ENCODE peak calls at places on chromosomes 6 and 20, in five cellular contexts. V is PC-3, R is PC-9, A is HCT116, Q is hepatocyte. F is an unnamed sample.

GRCh38 chr6:150238294-150238693 is 95.5 kb downstream of the PPP1R14C start:
- DNase-seq in V (peak; percentile 24), R (no peak), A (no peak), Q (no peak), F (no peak)

GRCh38 chr6:151317206-151317994 is 74.0 kb downstream of the ZBTB2 start:
- DNase-seq in V (peak; percentile 62), R (no peak), A (no peak), Q (peak; percentile 13), F (no peak)

GRCh38 chr6:154257074-154257473 is 99.5 kb downstream of the IPCEF1 start:
- DNase-seq in V (no peak), R (no peak), A (no peak), Q (no peak), F (no peak)

GRCh38 chr6:125377621-125378020 is 75.9 kb upstream of the HDDC2 start:
- DNase-seq in V (no peak), R (no peak), A (no peak), Q (peak; percentile 46), F (no peak)

GRCh38 chr20:8547968-8548588 is 416.0 kb downstream of the PLCB1 start:
- DNase-seq in V (no peak), R (no peak), A (no peak), Q (no peak), F (no peak)

GRCh38 chr6:83546636-83547035 is 34.3 kb downstream of the PRSS35 start:
- DNase-seq in V (peak; percentile 36), R (peak; percentile 3), A (no peak), Q (peak; percentile 9), F (no peak)

GRCh38 chr6:119541132-119541905 is 191.8 kb upstream of the MAN1A1 start:
- DNase-seq in V (peak; percentile 91), R (no peak), A (peak; percentile 88), Q (peak; percentile 58), F (no peak)

GRCh38 chr6:7673063-7673536 is 52.8 kb upstream of the BMP6 start:
- DNase-seq in V (peak; percentile 87), R (peak; percentile 83), A (peak; percentile 50), Q (peak; percentile 27), F (no peak)

GRCh38 chr20:24587384-24588046 is 118.1 kb downstream of the SYNDIG1 start:
- DNase-seq in V (no peak), R (no peak), A (no peak), Q (no peak), F (no peak)

GRCh38 chr20:50313223-50313820 is 122.7 kb downstream of the CEBPB start:
- DNase-seq in V (peak; percentile 75), R (no peak), A (no peak), Q (no peak), F (no peak)

GRCh38 chr6:40395066-40395697 is 192.0 kb downstream of the LRFN2 start:
- DNase-seq in V (peak; percentile 4), R (no peak), A (no peak), Q (no peak), F (no peak)

GRCh38 chr20:19396466-19397081 is 184.1 kb downstream of the SLC24A3 start:
- DNase-seq in V (no peak), R (no peak), A (no peak), Q (no peak), F (no peak)

GRCh38 chr6:93419304-93420162 is at the start of gene EPHA7:
- DNase-seq in V (peak; percentile 93), R (peak; percentile 96), A (no peak), Q (peak; percentile 97), F (no peak)

GRCh38 chr6:43455034-43455747 is at the start of gene DLK2:
- DNase-seq in V (no peak), R (peak; percentile 33), A (no peak), Q (peak; percentile 39), F (no peak)

GRCh38 chr20:19588731-19589130 is 169.3 kb upstream of the RIN2 start:
- DNase-seq in V (peak; percentile 32), R (no peak), A (no peak), Q (peak; percentile 16), F (no peak)

GRCh38 chr6:21885532-21886089 is 292.1 kb downstream of the SOX4 start:
- DNase-seq in V (peak; percentile 20), R (no peak), A (no peak), Q (peak; percentile 70), F (no peak)

GRCh38 chr6:20302702-20303251 is 90.5 kb upstream of the MBOAT1 start:
- DNase-seq in V (peak; percentile 20), R (no peak), A (no peak), Q (no peak), F (no peak)

GRCh38 chr6:16146527-16146955 is 17.7 kb downstream of the MYLIP start:
- DNase-seq in V (no peak), R (no peak), A (no peak), Q (no peak), F (no peak)

GRCh38 chr6:41585605-41586004 is 39.4 kb downstream of the FOXP4 start:
- DNase-seq in V (no peak), R (no peak), A (no peak), Q (no peak), F (no peak)

GRCh38 chr20:24475356-24475755 is 5.9 kb downstream of the SYNDIG1 start:
- DNase-seq in V (no peak), R (no peak), A (no peak), Q (no peak), F (no peak)

GRCh38 chr6:156379946-156380707 is 397.1 kb upstream of the ARID1B start:
- DNase-seq in V (peak; percentile 49), R (no peak), A (peak; percentile 10), Q (peak; percentile 57), F (no peak)

GRCh38 chr20:44756011-44756688 is 10.5 kb downstream of the KCNK15 start:
- DNase-seq in V (no peak), R (no peak), A (no peak), Q (no peak), F (no peak)

GRCh38 chr20:38659613-38659880 is 57.9 kb downstream of the ARHGAP40 start:
- DNase-seq in V (no peak), R (no peak), A (no peak), Q (no peak), F (no peak)

DNA sequence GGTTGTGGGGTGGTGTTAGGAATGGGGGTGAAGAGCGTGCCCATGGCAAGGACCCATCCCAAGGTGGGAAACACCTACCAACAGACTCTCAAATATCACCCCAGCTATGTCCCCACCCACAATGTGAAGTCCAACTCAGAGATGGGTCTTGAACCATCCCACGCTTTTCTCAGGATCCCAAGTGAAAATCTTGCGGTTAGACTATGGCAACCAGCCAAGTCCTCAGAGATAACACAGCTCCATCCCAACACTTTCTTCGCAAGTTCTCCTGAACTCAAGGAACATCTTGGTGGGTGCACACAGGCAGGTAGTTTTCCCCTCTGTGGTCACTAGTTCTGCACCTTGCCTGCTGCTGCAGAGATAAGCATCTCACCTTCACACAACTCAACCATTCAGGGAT is 116.0 kb downstream of the CDC5L start:
- DNase-seq in V (no peak), R (no peak), A (no peak), Q (no peak), F (no peak)
- H3K9me2 ChIP-seq in V (peaks cover 4% of the 10 kb centered on the region), R (no peaks in the 10 kb centered on the region), A (no peaks in the 10 kb centered on the region), Q (no peaks in the 10 kb centered on the region), F (no peaks in the 10 kb centered on the region)

GRCh38 chr20:57178582-57179112 is 87.8 kb downstream of the BMP7 start:
- DNase-seq in V (no peak), R (no peak), A (no peak), Q (no peak), F (no peak)
- TF ChIP-seq CTCF in V (no peak), R (no peak), A (no peak), Q (no peak), F (no peak)

GRCh38 chr6:98532004-98532403 is 302.4 kb upstream of the POU3F2 start:
- DNase-seq in V (no peak), R (no peak), A (no peak), Q (no peak), F (peak; percentile 3)

GRCh38 chr6:98529364-98529763 is 305.0 kb upstream of the POU3F2 start:
- DNase-seq in V (no peak), R (no peak), A (no peak), Q (no peak), F (no peak)

GRCh38 chr6:98526465-98526864 is 307.9 kb upstream of the POU3F2 start:
- DNase-seq in V (no peak), R (no peak), A (no peak), Q (no peak), F (no peak)

GRCh38 chr6:98525860-98526259 is 308.5 kb upstream of the POU3F2 start:
- DNase-seq in V (no peak), R (no peak), A (no peak), Q (no peak), F (no peak)

DNA sequence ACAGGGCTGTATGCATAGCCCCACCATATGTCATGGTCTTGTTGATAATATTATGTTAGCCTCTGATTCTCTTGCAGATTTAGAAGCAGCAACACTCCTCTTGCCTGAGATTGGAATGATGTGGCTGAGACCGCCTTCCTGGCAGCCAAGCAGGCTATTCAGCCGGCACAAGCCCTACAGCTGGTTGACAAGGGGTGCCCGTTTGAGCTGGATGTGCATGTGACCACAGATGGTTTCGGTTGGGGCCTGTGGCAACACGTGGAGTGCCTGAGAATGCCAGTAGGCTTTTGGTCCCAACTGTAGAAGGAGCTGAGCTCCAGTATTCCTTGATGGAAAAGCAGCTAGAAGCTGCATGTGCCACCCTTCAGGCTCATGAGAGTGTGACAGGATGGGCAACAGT is 303.6 kb upstream of the POU3F2 start:
- DNase-seq in V (no peak), R (no peak), A (no peak), Q (no peak), F (no peak)
- H3K9me2 ChIP-seq in V (no peaks in the 10 kb centered on the region), R (peaks cover 5% of the 10 kb centered on the region), A (no peaks in the 10 kb centered on the region), Q (no peaks in the 10 kb centered on the region), F (no peaks in the 10 kb centered on the region)

GRCh38 chr20:35947489-35947888 is 6.8 kb downstream of the SCAND1 start:
- DNase-seq in V (peak; percentile 56), R (peak; percentile 27), A (peak; percentile 42), Q (peak; percentile 13), F (peak; percentile 67)
- TF ChIP-seq CTCF in V (peak; percentile 82), R (peak; percentile 53), A (peak; percentile 77), Q (peak; percentile 25), F (peak; percentile 82)

DNA sequence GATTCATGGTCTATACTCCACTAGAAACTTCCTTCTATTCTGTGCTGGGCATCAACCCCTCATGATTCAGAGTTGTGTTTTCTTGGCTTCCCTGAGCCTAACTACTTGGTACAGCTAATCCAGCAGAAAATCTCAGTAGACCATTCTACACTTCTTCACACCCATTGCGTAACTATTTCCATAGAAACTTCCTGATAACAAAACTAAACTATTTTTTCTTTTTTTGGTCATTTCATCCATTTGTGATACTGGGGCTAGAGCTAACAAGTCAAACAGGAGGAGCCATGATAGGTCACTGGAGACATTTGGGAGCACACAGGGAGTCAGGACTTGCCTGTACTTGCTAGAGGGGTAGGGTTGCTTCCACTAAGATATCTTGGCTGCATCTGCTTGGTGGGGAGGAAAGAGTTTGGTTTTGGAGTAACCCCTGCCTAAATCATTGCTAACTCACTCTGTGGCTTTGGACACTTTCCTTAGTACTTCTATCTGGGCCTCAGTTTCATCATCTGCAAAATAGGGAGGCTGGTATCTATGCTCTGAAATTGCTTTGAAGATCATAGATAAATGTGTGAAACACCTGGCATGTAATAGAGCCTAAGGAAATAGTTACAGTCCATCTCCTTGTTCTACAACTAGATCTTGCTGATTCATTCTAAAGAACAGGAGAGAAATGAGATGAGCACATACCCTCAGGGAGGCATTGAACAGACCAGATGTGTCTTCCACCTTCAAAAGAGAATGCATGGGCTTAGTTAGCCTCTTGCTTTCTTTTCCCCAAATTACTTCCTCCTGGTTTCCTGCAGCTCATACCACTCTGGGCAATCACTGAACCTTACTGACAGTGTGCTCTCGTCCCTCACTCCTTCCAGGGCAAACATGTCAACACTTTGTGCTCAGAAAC is 127.9 kb upstream of the ADGRF1 start:
- DNase-seq in V (peak; percentile 54), R (no peak), A (no peak), Q (peak; percentile 45), F (peak; percentile 22)
- H3K9me2 ChIP-seq in V (no peaks in the 10 kb centered on the region), R (no peaks in the 10 kb centered on the region), A (no peaks in the 10 kb centered on the region), Q (no peaks in the 10 kb centered on the region), F (no peaks in the 10 kb centered on the region)

GRCh38 chr20:3659492-3660261 is 3.5 kb downstream of the GFRA4 start:
- DNase-seq in V (no peak), R (no peak), A (no peak), Q (no peak), F (no peak)
- TF ChIP-seq CTCF in V (no peak), R (no peak), A (no peak), Q (no peak), F (no peak)

F was measured in OCI-LY7.